ENCODE peak calls at places on chromosome 5, in ten cellular contexts. O is C1 segment of cervical spinal cord; X is ELF-1; P is endothelial cell; M is PC-3; D is Caco-2; L is NCI-H1417 treated with DMSO at 0.1 percent for 48 hours; Q is AG04450; H is anterior cingulate cortex; B is activated effector memory CD4-positive, alpha-beta T cell treated with Interleukin-2 at 50 U/mL for 16 hours. S is an unnamed sample.

GRCh38 chr5:40841068-40841805 is at the start of gene CARD6:
- DNase-seq in O (no peak), X (no peak), P (no peak), M (peak), D (no peak), L (no peak), Q (no peak), H (no peak), B (no peak), S (no peak)

GRCh38 chr5:6822556-6823343 is 109.5 kb downstream of the TENT4A start:
- DNase-seq in O (no peak), X (no peak), P (no peak), M (no peak), D (no peak), L (no peak), Q (no peak), H (no peak), B (no peak), S (peak)

GRCh38 chr5:60495644-60496520 is 204.1 kb downstream of the DEPDC1B start:
- DNase-seq in O (no peak), X (no peak), P (no peak), M (peak), D (no peak), L (no peak), Q (no peak), H (no peak), B (no peak), S (no peak)

GRCh38 chr5:1444361-1445189 is 665 bp downstream of the SLC6A3 start:
- DNase-seq in O (no peak), X (no peak), P (no peak), M (no peak), D (no peak), L (no peak), Q (no peak), H (no peak), B (no peak), S (peak)

GRCh38 chr5:18202147-18202546 is 567.9 kb downstream of the TAF11L14 start:
- DNase-seq in O (no peak), X (no peak), P (no peak), M (no peak), D (no peak), L (no peak), Q (no peak), H (no peak), B (no peak), S (no peak)

GRCh38 chr5:92019376-92019990 is 636.4 kb upstream of the ARRDC3 start:
- DNase-seq in O (no peak), X (no peak), P (no peak), M (peak), D (no peak), L (no peak), Q (no peak), H (no peak), B (no peak), S (no peak)

GRCh38 chr5:154860123-154860522 is 1.7 kb downstream of the CNOT8 start:
- DNase-seq in O (no peak), X (peak), P (peak), M (peak), D (no peak), L (no peak), Q (no peak), H (no peak), B (no peak), S (peak)

GRCh38 chr5:81708889-81709288 is 42.0 kb downstream of the SSBP2 start:
- DNase-seq in O (no peak), X (no peak), P (no peak), M (no peak), D (no peak), L (no peak), Q (no peak), H (no peak), B (no peak), S (no peak)

GRCh38 chr5:127430627-127431026 is 86.8 kb upstream of the PRRC1 start:
- DNase-seq in O (no peak), X (no peak), P (no peak), M (no peak), D (no peak), L (no peak), Q (no peak), H (no peak), B (no peak), S (no peak)

GRCh38 chr5:33462456-33462855 is 21.7 kb downstream of the TARS1 start:
- DNase-seq in O (no peak), X (no peak), P (no peak), M (no peak), D (no peak), L (no peak), Q (no peak), H (no peak), B (no peak), S (no peak)